ENCODE peak calls at places on chromosomes 11 and 22, in five cellular contexts. O is T-cell, F is ELR, B is testis, X is NCI-H1105 treated with DMSO at 0.1 percent for 48 hours. M is an unnamed sample.

GRCh38 chr11:67167715-67168114 is 48.7 kb downstream of the KDM2A start:
- DNase-seq in O (no peak), B (no peak), F (peak; percentile 41), X (no peak), M (no peak)

GRCh38 chr11:10502770-10503169 is 38.2 kb downstream of the RNF141 start:
- DNase-seq in F (no peak), O (no peak), B (no peak), X (no peak), M (no peak)

GRCh38 chr11:119641991-119642745 is 86.8 kb downstream of the NECTIN1 start:
- DNase-seq in O (no peak), B (peak; percentile 22), F (peak; percentile 33), X (peak; percentile 46), M (peak; percentile 33)

GRCh38 chr11:33900159-33900855 is 8.4 kb upstream of the LMO2 start:
- DNase-seq in F (no peak), X (no peak), O (no peak), B (no peak), M (no peak)

GRCh38 chr11:29255401-29255800 is 761.4 kb downstream of the KCNA4 start:
- DNase-seq in F (no peak), B (no peak), O (no peak), X (peak; percentile 44), M (no peak)

GRCh38 chr22:35308480-35308945 is 8.8 kb downstream of the TOM1 start:
- DNase-seq in F (no peak), B (no peak), X (no peak), O (no peak), M (no peak)

GRCh38 chr11:1129666-1130160 is 28.0 kb upstream of the MUC5AC start:
- DNase-seq in B (no peak), O (no peak), X (no peak), F (no peak), M (no peak)

GRCh38 chr11:19740586-19740985 is 27.9 kb downstream of the NAV2 start:
- DNase-seq in X (no peak), O (no peak), B (no peak), F (no peak), M (no peak)

GRCh38 chr11:12205330-12205729 is 94.9 kb downstream of the MICAL2 start:
- DNase-seq in X (no peak), O (no peak), F (peak; percentile 79), B (no peak), M (peak; percentile 70)

GRCh38 chr22:39994046-39994565 is 648 bp upstream of the FAM83F start:
- DNase-seq in B (no peak), F (no peak), O (peak; percentile 61), X (no peak), M (no peak)

GRCh38 chr11:46247664-46248063 is 29.8 kb upstream of the CREB3L1 start:
- DNase-seq in F (peak; percentile 79), O (peak; percentile 32), X (peak; percentile 84), B (no peak), M (peak; percentile 55)

GRCh38 chr22:17596226-17596625 is 32.3 kb downstream of the ATP6V1E1 start:
- DNase-seq in F (no peak), X (no peak), O (no peak), B (no peak), M (no peak)

GRCh38 chr11:122758974-122759373 is 79.3 kb upstream of the CRTAM start:
- DNase-seq in B (no peak), X (no peak), F (no peak), O (no peak), M (no peak)

GRCh38 chr11:2665747-2666710 is 33.8 kb downstream of the KCNQ1OT1 start:
- DNase-seq in F (no peak), O (no peak), X (no peak), B (peak; percentile 43), M (no peak)

GRCh38 chr11:69040581-69041260 is 8.0 kb upstream of the TPCN2 start:
- DNase-seq in B (no peak), O (no peak), F (peak; percentile 66), X (no peak), M (peak; percentile 85)

GRCh38 chr11:26204110-26204509 is 127.8 kb upstream of the ANO3 start:
- DNase-seq in F (no peak), B (no peak), X (no peak), O (no peak), M (no peak)

GRCh38 chr11:128830290-128830813 is 36.7 kb downstream of the KCNJ1 start:
- DNase-seq in O (no peak), F (no peak), B (no peak), X (no peak), M (no peak)

GRCh38 chr11:111387318-111387863 is 8.3 kb upstream of the POU2AF1 start:
- DNase-seq in F (no peak), B (no peak), O (no peak), X (peak; percentile 98), M (no peak)

GRCh38 chr11:58924230-58924629 is 15.1 kb upstream of the GLYATL1 start:
- DNase-seq in B (no peak), X (no peak), F (no peak), O (no peak), M (no peak)

GRCh38 chr11:32087602-32088001 is 3.3 kb upstream of the RCN1 start:
- DNase-seq in X (no peak), O (no peak), F (peak; percentile 54), B (no peak), M (peak; percentile 67)

GRCh38 chr22:36323182-36323854 is 64.4 kb downstream of the MYH9 start:
- DNase-seq in O (no peak), F (no peak), B (peak; percentile 68), X (no peak), M (peak; percentile 71)

GRCh38 chr22:40705918-40706682 is 26.8 kb downstream of the MCHR1 start:
- DNase-seq in B (no peak), O (no peak), F (no peak), X (no peak), M (no peak)

GRCh38 chr11:47233989-47234668 is 14.5 kb downstream of the ACP2 start:
- DNase-seq in F (peak; percentile 93), X (peak; percentile 62), O (peak; percentile 11), B (peak; percentile 60), M (peak; percentile 40)

GRCh38 chr11:72609045-72609444 is 65.2 kb downstream of the PDE2A start:
- DNase-seq in O (no peak), F (peak; percentile 48), X (no peak), B (no peak), M (no peak)

GRCh38 chr11:4181780-4182721 is 87.5 kb downstream of the RRM1 start:
- DNase-seq in B (peak; percentile 78), X (peak; percentile 28), O (no peak), F (peak; percentile 69), M (peak; percentile 80)

GRCh38 chr11:292211-293121 is 3.5 kb downstream of the PGGHG start:
- DNase-seq in B (no peak), O (no peak), X (no peak), F (no peak), M (no peak)

GRCh38 chr22:44773082-44773481 is 20.7 kb downstream of the ARHGAP8 start:
- DNase-seq in F (no peak), X (no peak), B (no peak), O (no peak), M (no peak)

GRCh38 chr22:49267996-49268395 is 559.7 kb downstream of the BRD1 start:
- DNase-seq in F (no peak), X (no peak), B (no peak), O (no peak), M (no peak)

GRCh38 chr11:68009391-68010000 is 631 bp upstream of the ALDH3B1 start:
- DNase-seq in B (no peak), F (peak; percentile 57), O (no peak), X (no peak), M (no peak)

GRCh38 chr22:35480627-35481565 is 59.7 kb upstream of the RASD2 start:
- DNase-seq in X (no peak), F (no peak), O (no peak), B (no peak), M (no peak)

GRCh38 chr22:22410677-22411076 is 97.9 kb downstream of the ZNF280B start:
- DNase-seq in X (no peak), F (no peak), O (no peak), B (no peak), M (no peak)

GRCh38 chr11:56394381-56394780 is 18.1 kb upstream of the OR5AL1 start:
- DNase-seq in X (no peak), F (no peak), B (no peak), O (no peak), M (no peak)